ENCODE peak calls at places on chromosomes 16 and 17, in eight cellular contexts. One of them, this sample, is unnamed.

GRCh38 chr17:57665128-57665527 is 80.0 kb downstream of the CCDC182 start:
- DNase-seq in HCT116: no peak
- DNase-seq in IMR-90: no peak
- DNase-seq in A549: no peak
- DNase-seq in gastrocnemius medialis: no peak
- DNase-seq in heart left ventricle: no peak
- DNase-seq in ovary: peak; percentile 30
- DNase-seq in uterus: no peak
- DNase-seq in this sample: peak; percentile 31

GRCh38 chr16:21267298-21267697 is 10.8 kb downstream of the CRYM start:
- DNase-seq in A549: no peak
- DNase-seq in HCT116: no peak
- DNase-seq in ovary: no peak
- DNase-seq in IMR-90: no peak
- DNase-seq in uterus: no peak
- DNase-seq in gastrocnemius medialis: no peak
- DNase-seq in heart left ventricle: no peak
- DNase-seq in this sample: no peak

GRCh38 chr17:75313941-75314550 is 24.8 kb upstream of the SLC25A19 start:
- DNase-seq in uterus: no peak
- DNase-seq in HCT116: no peak
- DNase-seq in gastrocnemius medialis: no peak
- DNase-seq in IMR-90: peak; percentile 20
- DNase-seq in heart left ventricle: no peak
- DNase-seq in ovary: no peak
- DNase-seq in A549: no peak
- DNase-seq in this sample: no peak

GRCh38 chr16:58652741-58653140 is 23.1 kb upstream of the CNOT1 start:
- DNase-seq in gastrocnemius medialis: no peak
- DNase-seq in HCT116: no peak
- DNase-seq in A549: peak; percentile 35
- DNase-seq in ovary: no peak
- DNase-seq in heart left ventricle: peak; percentile 18
- DNase-seq in uterus: no peak
- DNase-seq in IMR-90: peak; percentile 60
- DNase-seq in this sample: no peak

GRCh38 chr17:19002805-19003542 is 1.6 kb downstream of the FAM83G start:
- DNase-seq in A549: no peak
- DNase-seq in gastrocnemius medialis: no peak
- DNase-seq in HCT116: no peak
- DNase-seq in ovary: no peak
- DNase-seq in heart left ventricle: no peak
- DNase-seq in uterus: no peak
- DNase-seq in IMR-90: peak; percentile 54
- DNase-seq in this sample: no peak

GRCh38 chr16:57367111-57367752 is 5.1 kb upstream of the CX3CL1 start:
- DNase-seq in uterus: no peak
- DNase-seq in A549: no peak
- DNase-seq in heart left ventricle: no peak
- DNase-seq in IMR-90: no peak
- DNase-seq in ovary: no peak
- DNase-seq in HCT116: no peak
- DNase-seq in gastrocnemius medialis: no peak
- DNase-seq in this sample: peak; percentile 37

GRCh38 chr17:76123127-76123499 is 17.9 kb downstream of the FOXJ1 start:
- DNase-seq in ovary: no peak
- DNase-seq in heart left ventricle: no peak
- DNase-seq in IMR-90: no peak
- DNase-seq in HCT116: no peak
- DNase-seq in gastrocnemius medialis: no peak
- DNase-seq in uterus: no peak
- DNase-seq in A549: no peak
- DNase-seq in this sample: no peak

GRCh38 chr16:65312071-65312470 is 190.2 kb upstream of the CDH11 start:
- DNase-seq in ovary: no peak
- DNase-seq in heart left ventricle: no peak
- DNase-seq in gastrocnemius medialis: no peak
- DNase-seq in IMR-90: peak; percentile 68
- DNase-seq in uterus: no peak
- DNase-seq in A549: no peak
- DNase-seq in HCT116: no peak
- DNase-seq in this sample: no peak

GRCh38 chr17:61759362-61759761 is 104.0 kb downstream of the BRIP1 start:
- DNase-seq in gastrocnemius medialis: no peak
- DNase-seq in ovary: no peak
- DNase-seq in uterus: no peak
- DNase-seq in IMR-90: no peak
- DNase-seq in A549: no peak
- DNase-seq in HCT116: no peak
- DNase-seq in heart left ventricle: no peak
- DNase-seq in this sample: no peak

GRCh38 chr17:4072487-4073157 is 70.2 kb downstream of the ZZEF1 start:
- DNase-seq in A549: no peak
- DNase-seq in heart left ventricle: no peak
- DNase-seq in ovary: no peak
- DNase-seq in HCT116: no peak
- DNase-seq in uterus: no peak
- DNase-seq in gastrocnemius medialis: no peak
- DNase-seq in IMR-90: peak; percentile 89
- DNase-seq in this sample: no peak

GRCh38 chr16:19967561-19967960 is 82.9 kb upstream of the GPRC5B start:
- DNase-seq in gastrocnemius medialis: no peak
- DNase-seq in A549: no peak
- DNase-seq in ovary: no peak
- DNase-seq in IMR-90: no peak
- DNase-seq in uterus: no peak
- DNase-seq in heart left ventricle: no peak
- DNase-seq in HCT116: no peak
- DNase-seq in this sample: no peak

GRCh38 chr16:73196670-73197069 is 148.7 kb upstream of the ZFHX3 start:
- DNase-seq in HCT116: peak; percentile 54
- DNase-seq in heart left ventricle: no peak
- DNase-seq in gastrocnemius medialis: peak; percentile 51
- DNase-seq in A549: peak; percentile 81
- DNase-seq in uterus: peak; percentile 63
- DNase-seq in ovary: peak; percentile 56
- DNase-seq in IMR-90: peak; percentile 53
- DNase-seq in this sample: no peak

GRCh38 chr16:67006930-67007658 is 18.7 kb downstream of the CES4A start:
- DNase-seq in HCT116: no peak
- DNase-seq in heart left ventricle: no peak
- DNase-seq in ovary: no peak
- DNase-seq in IMR-90: peak; percentile 38
- DNase-seq in gastrocnemius medialis: no peak
- DNase-seq in A549: no peak
- DNase-seq in uterus: no peak
- DNase-seq in this sample: no peak

GRCh38 chr17:80474231-80474932 is 2.0 kb downstream of the NPTX1 start:
- DNase-seq in uterus: no peak
- DNase-seq in heart left ventricle: no peak
- DNase-seq in gastrocnemius medialis: no peak
- DNase-seq in IMR-90: peak; percentile 53
- DNase-seq in HCT116: peak; percentile 58
- DNase-seq in ovary: no peak
- DNase-seq in A549: peak; percentile 85
- DNase-seq in this sample: no peak

GRCh38 chr16:12942861-12943260 is 41.5 kb downstream of the SHISA9 start:
- DNase-seq in gastrocnemius medialis: no peak
- DNase-seq in IMR-90: no peak
- DNase-seq in heart left ventricle: no peak
- DNase-seq in A549: no peak
- DNase-seq in HCT116: no peak
- DNase-seq in ovary: no peak
- DNase-seq in uterus: no peak
- DNase-seq in this sample: no peak

GRCh38 chr16:23290189-23291062 is 11.7 kb upstream of the SCNN1B start:
- DNase-seq in IMR-90: no peak
- DNase-seq in uterus: no peak
- DNase-seq in heart left ventricle: no peak
- DNase-seq in A549: no peak
- DNase-seq in gastrocnemius medialis: no peak
- DNase-seq in ovary: no peak
- DNase-seq in HCT116: no peak
- DNase-seq in this sample: no peak

DNA sequence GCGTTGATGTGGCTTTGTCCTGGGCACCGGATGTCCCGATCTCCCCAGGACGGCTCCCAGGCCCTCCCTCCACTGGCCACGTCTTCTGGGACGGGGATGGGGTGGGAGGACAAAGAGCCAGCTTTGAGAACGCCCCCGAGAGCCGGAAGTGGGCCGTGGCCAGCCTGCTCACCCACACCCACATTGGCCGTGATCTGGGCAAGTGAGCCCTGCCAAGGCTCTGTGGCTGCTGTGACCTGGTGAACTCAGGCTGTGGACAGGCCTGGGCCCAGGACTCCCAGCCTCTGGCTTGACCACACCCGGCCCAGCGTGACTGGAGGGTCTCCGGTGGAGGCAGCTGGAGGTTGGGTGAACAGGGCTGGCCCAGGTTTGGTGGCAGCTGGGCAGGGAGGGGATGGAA is 3.3 kb downstream of the CDH15 start:
- DNase-seq in gastrocnemius medialis: no peak
- DNase-seq in A549: no peak
- DNase-seq in uterus: no peak
- DNase-seq in HCT116: no peak
- DNase-seq in IMR-90: no peak
- DNase-seq in heart left ventricle: no peak
- DNase-seq in ovary: no peak
- DNase-seq in this sample: no peak
- H3K4me1 ChIP-seq in gastrocnemius medialis: peaks cover 35% of the 10 kb centered on the region
- H3K4me1 ChIP-seq in A549: peaks cover 11% of the 10 kb centered on the region
- H3K4me1 ChIP-seq in uterus: no peaks in the 10 kb centered on the region
- H3K4me1 ChIP-seq in HCT116: peaks cover 22% of the 10 kb centered on the region
- H3K4me1 ChIP-seq in IMR-90: peaks cover 3% of the 10 kb centered on the region
- H3K4me1 ChIP-seq in heart left ventricle: peaks cover 7% of the 10 kb centered on the region
- H3K4me1 ChIP-seq in ovary: peaks cover 3% of the 10 kb centered on the region
- H3K4me1 ChIP-seq in this sample: peaks cover 51% of the 10 kb centered on the region

DNA sequence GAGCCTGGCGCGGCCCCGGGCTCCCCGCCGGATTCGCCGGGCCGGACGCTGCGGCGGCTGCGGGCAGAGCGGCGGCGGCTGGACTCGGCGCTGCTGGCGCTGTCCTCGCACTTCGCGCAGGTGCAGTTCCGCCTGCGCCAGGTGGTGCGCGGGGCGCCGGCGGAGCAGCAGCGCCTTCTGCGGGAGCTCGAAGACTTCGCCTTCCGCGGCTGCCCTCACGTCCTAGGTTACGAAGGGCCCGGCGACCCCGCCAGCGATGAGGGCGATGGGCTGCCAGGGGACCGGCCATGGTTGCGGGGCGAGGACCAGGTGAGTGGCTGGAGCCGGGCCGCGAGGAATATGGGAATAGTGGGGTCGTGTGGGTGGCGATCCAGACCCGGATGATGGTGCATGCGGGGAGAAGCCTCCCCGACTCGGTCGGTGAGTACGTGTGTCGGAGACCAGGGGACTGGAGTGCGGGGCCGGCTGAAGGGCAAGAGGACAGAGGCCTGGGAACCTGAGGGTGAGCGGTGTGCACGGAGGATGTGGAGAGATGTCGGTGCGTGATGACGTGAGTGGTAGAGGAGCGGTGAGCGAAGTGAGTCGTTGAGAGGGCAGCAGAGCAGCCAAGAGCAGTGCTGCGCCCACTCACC is 517 bp downstream of the RUNDC1 start:
- DNase-seq in A549: peak; percentile 75
- DNase-seq in ovary: no peak
- DNase-seq in heart left ventricle: peak; percentile 68
- DNase-seq in gastrocnemius medialis: peak; percentile 9
- DNase-seq in IMR-90: peak; percentile 64
- DNase-seq in HCT116: peak; percentile 31
- DNase-seq in uterus: no peak
- DNase-seq in this sample: peak; percentile 91
- TF ChIP-seq POLR2A in A549: peak; percentile 40
- TF ChIP-seq POLR2A in ovary: no peak
- TF ChIP-seq POLR2A in heart left ventricle: no peak
- TF ChIP-seq POLR2A in gastrocnemius medialis: peak; percentile 27
- TF ChIP-seq POLR2A in IMR-90: peak; percentile 30
- TF ChIP-seq POLR2A in HCT116: no peak
- TF ChIP-seq POLR2A in uterus: no peak
- TF ChIP-seq POLR2A in this sample: no peak

DNA sequence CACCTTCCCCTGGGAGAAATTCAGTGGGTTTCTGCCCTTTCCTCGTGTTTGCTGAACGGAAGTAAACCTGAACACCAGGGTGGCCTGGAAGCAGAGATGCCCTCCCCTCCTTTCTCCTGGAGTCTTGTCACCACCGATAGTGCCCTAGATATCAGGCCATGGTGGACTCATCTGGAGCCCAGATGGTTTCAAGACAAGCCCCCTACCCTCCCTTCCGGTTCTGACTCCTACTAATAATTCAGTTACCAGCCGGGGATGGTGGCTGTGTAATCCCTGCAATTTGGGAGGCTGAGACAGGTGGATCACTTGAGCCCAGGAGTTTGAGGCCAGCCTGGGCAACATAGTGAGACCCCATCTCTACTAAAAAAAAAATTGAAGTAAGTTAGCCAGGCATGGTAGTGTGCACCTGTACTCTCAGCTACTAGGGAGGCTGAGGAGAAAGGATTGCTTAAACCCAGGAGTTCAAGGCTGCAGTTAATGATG is 2.4 kb downstream of the ZNF469 start:
- DNase-seq in A549: no peak
- DNase-seq in uterus: no peak
- DNase-seq in ovary: no peak
- DNase-seq in HCT116: no peak
- DNase-seq in heart left ventricle: no peak
- DNase-seq in gastrocnemius medialis: no peak
- DNase-seq in IMR-90: no peak
- DNase-seq in this sample: no peak
- H3K9me3 ChIP-seq in A549: no peaks in the 10 kb centered on the region
- H3K9me3 ChIP-seq in uterus: no peaks in the 10 kb centered on the region
- H3K9me3 ChIP-seq in ovary: no peaks in the 10 kb centered on the region
- H3K9me3 ChIP-seq in HCT116: no peaks in the 10 kb centered on the region
- H3K9me3 ChIP-seq in heart left ventricle: no peaks in the 10 kb centered on the region
- H3K9me3 ChIP-seq in gastrocnemius medialis: no peaks in the 10 kb centered on the region
- H3K9me3 ChIP-seq in IMR-90: no peaks in the 10 kb centered on the region
- H3K9me3 ChIP-seq in this sample: no peaks in the 10 kb centered on the region

GRCh38 chr17:82880620-82881019 is 40.8 kb upstream of the ZNF750 start:
- DNase-seq in uterus: no peak
- DNase-seq in ovary: no peak
- DNase-seq in IMR-90: no peak
- DNase-seq in gastrocnemius medialis: no peak
- DNase-seq in heart left ventricle: no peak
- DNase-seq in A549: no peak
- DNase-seq in HCT116: no peak
- DNase-seq in this sample: peak; percentile 59

GRCh38 chr17:82882715-82883446 is 43.1 kb upstream of the ZNF750 start:
- DNase-seq in A549: no peak
- DNase-seq in HCT116: no peak
- DNase-seq in uterus: no peak
- DNase-seq in ovary: no peak
- DNase-seq in heart left ventricle: peak; percentile 75
- DNase-seq in gastrocnemius medialis: no peak
- DNase-seq in IMR-90: no peak
- DNase-seq in this sample: peak; percentile 93

GRCh38 chr17:82883461-82884031 is 43.7 kb upstream of the ZNF750 start:
- DNase-seq in IMR-90: no peak
- DNase-seq in gastrocnemius medialis: no peak
- DNase-seq in ovary: no peak
- DNase-seq in A549: no peak
- DNase-seq in uterus: no peak
- DNase-seq in heart left ventricle: peak; percentile 55
- DNase-seq in HCT116: no peak
- DNase-seq in this sample: no peak

GRCh38 chr17:82881292-82881823 is 41.5 kb upstream of the ZNF750 start:
- DNase-seq in gastrocnemius medialis: no peak
- DNase-seq in ovary: no peak
- DNase-seq in A549: no peak
- DNase-seq in uterus: no peak
- DNase-seq in HCT116: no peak
- DNase-seq in IMR-90: no peak
- DNase-seq in heart left ventricle: peak; percentile 46
- DNase-seq in this sample: no peak

GRCh38 chr17:82881900-82882714 is 42.3 kb upstream of the ZNF750 start:
- DNase-seq in gastrocnemius medialis: peak; percentile 70
- DNase-seq in IMR-90: no peak
- DNase-seq in heart left ventricle: peak; percentile 78
- DNase-seq in HCT116: no peak
- DNase-seq in uterus: no peak
- DNase-seq in A549: no peak
- DNase-seq in ovary: no peak
- DNase-seq in this sample: peak; percentile 77
- H3K4me1 ChIP-seq in gastrocnemius medialis: peaks cover 36% of the 10 kb centered on the region
- H3K4me1 ChIP-seq in IMR-90: peaks cover 10% of the 10 kb centered on the region
- H3K4me1 ChIP-seq in heart left ventricle: peaks cover 54% of the 10 kb centered on the region
- H3K4me1 ChIP-seq in HCT116: peaks cover 14% of the 10 kb centered on the region
- H3K4me1 ChIP-seq in uterus: no peaks in the 10 kb centered on the region
- H3K4me1 ChIP-seq in A549: no peaks in the 10 kb centered on the region
- H3K4me1 ChIP-seq in ovary: peaks cover 3% of the 10 kb centered on the region
- H3K4me1 ChIP-seq in this sample: peaks cover 94% of the 10 kb centered on the region

This sample was measured in spleen.